ENCODE peak calls at places on chromosome 18, in ten cellular contexts. L is Peyer's patch; A is astrocyte; B is CD8-positive, alpha-beta T cell; N is A549; S is upper lobe of left lung; P is CD4-positive, CD25-positive, alpha-beta regulatory T cell; F is endothelial cell of umbilical vein; I is lower lobe of right lung; J is left ventricle myocardium inferior. K is an unnamed sample.

GRCh38 chr18:11996190-11996754 is 15.0 kb downstream of the IMPA2 start:
- DNase-seq in L (no peak), A (no peak), B (no peak), N (no peak), S (no peak), P (no peak), F (no peak), I (peak; percentile 30), J (no peak), K (peak; percentile 27)

GRCh38 chr18:49652841-49653240 is 91.0 kb downstream of the LIPG start:
- DNase-seq in L (no peak), A (no peak), B (no peak), N (no peak), S (no peak), P (no peak), F (peak; percentile 35), I (no peak), J (no peak), K (no peak)

GRCh38 chr18:37430346-37431076 is 135.1 kb downstream of the CELF4 start:
- DNase-seq in L (no peak), A (no peak), B (no peak), N (no peak), S (no peak), P (no peak), F (no peak), I (no peak), J (no peak), K (no peak)

GRCh38 chr18:53380063-53380639 is 844.3 kb downstream of the MBD2 start:
- DNase-seq in L (no peak), A (peak; percentile 10), B (no peak), N (peak; percentile 3), S (no peak), P (peak; percentile 30), F (peak; percentile 9), I (no peak), J (no peak), K (no peak)

GRCh38 chr18:38427234-38427633 is 861.6 kb upstream of the CELF4 start:
- DNase-seq in L (no peak), A (no peak), B (no peak), N (no peak), S (no peak), P (no peak), F (no peak), I (no peak), J (no peak), K (no peak)

GRCh38 chr18:2114289-2114688 is 457.0 kb downstream of the METTL4 start:
- DNase-seq in L (no peak), A (no peak), B (no peak), N (no peak), S (no peak), P (no peak), F (no peak), I (no peak), J (no peak), K (no peak)

GRCh38 chr18:47754311-47755101 is 176.0 kb downstream of the SMAD2 start:
- DNase-seq in L (peak; percentile 62), A (no peak), B (no peak), N (peak; percentile 26), S (peak; percentile 84), P (peak; percentile 31), F (peak; percentile 21), I (no peak), J (no peak), K (no peak)

GRCh38 chr18:3595282-3596273 is 145.6 kb downstream of the TGIF1 start:
- DNase-seq in L (peak; percentile 66), A (peak; percentile 99), B (no peak), N (no peak), S (no peak), P (peak; percentile 59), F (peak; percentile 98), I (no peak), J (no peak), K (no peak)

GRCh38 chr18:56723706-56724105 is 72.5 kb downstream of the WDR7 start:
- DNase-seq in L (no peak), A (no peak), B (no peak), N (no peak), S (no peak), P (no peak), F (no peak), I (no peak), J (no peak), K (no peak)

GRCh38 chr18:42047721-42048120 is 92.7 kb downstream of the PIK3C3 start:
- DNase-seq in L (no peak), A (peak; percentile 33), B (no peak), N (no peak), S (no peak), P (no peak), F (peak; percentile 2), I (no peak), J (no peak), K (no peak)

GRCh38 chr18:13540783-13541182 is 185.6 kb downstream of the FAM210A start:
- DNase-seq in L (no peak), A (no peak), B (peak; percentile 75), N (no peak), S (peak; percentile 36), P (peak; percentile 43), F (no peak), I (no peak), J (no peak), K (no peak)

GRCh38 chr18:37299471-37300304 is 265.9 kb downstream of the CELF4 start:
- DNase-seq in L (peak; percentile 80), A (peak; percentile 94), B (no peak), N (peak; percentile 69), S (peak; percentile 76), P (no peak), F (peak; percentile 94), I (peak; percentile 81), J (peak; percentile 77), K (peak; percentile 93)

GRCh38 chr18:8056723-8057122 is 489.6 kb downstream of the PTPRM start:
- DNase-seq in L (no peak), A (no peak), B (no peak), N (no peak), S (no peak), P (no peak), F (no peak), I (no peak), J (no peak), K (no peak)

GRCh38 chr18:58615150-58616132 is 13.4 kb downstream of the ALPK2 start:
- DNase-seq in L (peak; percentile 80), A (no peak), B (peak; percentile 56), N (no peak), S (no peak), P (peak; percentile 93), F (no peak), I (no peak), J (no peak), K (no peak)

GRCh38 chr18:72542993-72543361 is 1.2 kb downstream of the CBLN2 start:
- DNase-seq in L (no peak), A (no peak), B (no peak), N (no peak), S (peak; percentile 24), P (no peak), F (peak; percentile 7), I (no peak), J (no peak), K (no peak)

DNA sequence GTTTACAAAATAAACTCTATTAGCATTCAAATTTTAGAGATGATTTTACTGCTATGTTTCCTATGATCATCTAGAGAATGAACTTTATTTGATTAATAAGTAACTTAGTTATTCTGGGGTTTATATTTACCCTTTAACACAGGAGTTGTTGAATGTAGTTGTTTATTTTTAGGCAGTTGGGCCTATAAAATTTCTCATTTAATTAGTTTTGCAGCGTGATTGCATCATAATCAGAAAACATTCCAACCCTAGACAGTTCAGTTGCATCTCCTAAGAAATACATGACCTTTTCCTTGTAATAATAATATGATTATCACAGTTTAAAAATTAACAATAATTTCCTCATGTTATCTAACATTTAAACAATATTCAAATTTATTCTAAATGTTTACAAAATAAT is 224.7 kb upstream of the CDH7 start:
- DNase-seq in L (no peak), A (no peak), B (no peak), N (no peak), S (no peak), P (no peak), F (no peak), I (no peak), J (no peak), K (no peak)
- H3K27ac ChIP-seq in L (no peak overlapping the region), A (no peak overlapping the region), B (no peak overlapping the region), N (no peak overlapping the region), S (no peak overlapping the region), P (no peak overlapping the region), F (no peak overlapping the region), I (no peak overlapping the region), J (no peak overlapping the region), K (no peak overlapping the region)

GRCh38 chr18:9741821-9742541 is 33.9 kb downstream of the RAB31 start:
- DNase-seq in L (peak; percentile 45), A (no peak), B (no peak), N (no peak), S (no peak), P (no peak), F (peak; percentile 38), I (no peak), J (no peak), K (peak; percentile 61)
- H3K4me3 ChIP-seq in L (no peak overlapping the region), A (no peak overlapping the region), B (no peak overlapping the region), N (no peak overlapping the region), S (no peak overlapping the region), P (no peak overlapping the region), F (no peak overlapping the region), I (peak overlapping the region; percentile 33), J (peak overlapping the region; percentile 42), K (no peak overlapping the region)

GRCh38 chr18:28735731-28736130 is 558.8 kb upstream of the CDH2 start:
- DNase-seq in L (no peak), A (peak; percentile 98), B (no peak), N (no peak), S (no peak), P (no peak), F (peak; percentile 59), I (no peak), J (no peak), K (no peak)
- H3K27ac ChIP-seq in L (no peak overlapping the region), A (peak overlapping the region; percentile 81), B (no peak overlapping the region), N (peak overlapping the region; percentile 64), S (no peak overlapping the region), P (no peak overlapping the region), F (peak overlapping the region; percentile 45), I (no peak overlapping the region), J (no peak overlapping the region), K (no peak overlapping the region)

GRCh38 chr18:77031662-77032061 is 100.9 kb downstream of the MBP start:
- DNase-seq in L (no peak), A (no peak), B (no peak), N (no peak), S (no peak), P (no peak), F (no peak), I (no peak), J (no peak), K (no peak)
- H3K4me3 ChIP-seq in L (no peak overlapping the region), A (no peak overlapping the region), B (no peak overlapping the region), N (no peak overlapping the region), S (no peak overlapping the region), P (no peak overlapping the region), F (no peak overlapping the region), I (no peak overlapping the region), J (no peak overlapping the region), K (no peak overlapping the region)

DNA sequence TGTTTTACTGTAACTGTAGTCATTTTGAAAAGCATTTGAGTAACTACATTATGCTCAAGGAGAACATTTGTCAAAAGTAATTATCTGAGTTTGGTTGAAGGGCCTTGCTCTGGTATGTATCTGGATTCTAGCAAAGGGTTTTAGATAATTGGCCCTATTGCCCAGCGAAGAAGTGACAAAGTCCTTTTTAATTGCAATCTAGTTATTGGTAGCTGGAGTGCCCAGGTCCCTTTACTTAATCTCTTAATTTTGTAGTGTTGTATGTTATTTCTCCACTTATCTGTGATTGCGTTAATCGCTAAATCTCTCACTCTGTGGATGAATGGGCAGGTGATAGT is 1.8 kb downstream of the ASXL3 start:
- DNase-seq in L (no peak), A (no peak), B (no peak), N (no peak), S (no peak), P (no peak), F (no peak), I (no peak), J (no peak), K (no peak)
- H3K27ac ChIP-seq in L (no peak overlapping the region), A (no peak overlapping the region), B (no peak overlapping the region), N (no peak overlapping the region), S (no peak overlapping the region), P (no peak overlapping the region), F (no peak overlapping the region), I (no peak overlapping the region), J (peak overlapping the region; percentile 90), K (no peak overlapping the region)

K was measured in aorta.